ENCODE peak calls at places on chromosomes 6 and 20, in four cellular contexts. C is tibial nerve, P is testis, K is ascending aorta. R is an unnamed sample. For H3K36me3 and H3K27me3, the result is how much of the 10 kb centered on the place peaks cover.

GRCh38 chr6:127939442-127940066 is 38.7 kb upstream of the THEMIS start:
- DNase-seq in C (no peak), P (no peak), K (no peak), R (no peak)

GRCh38 chr6:4788953-4789584 is 12.9 kb downstream of the CDYL start:
- DNase-seq in C (no peak), P (no peak), K (no peak), R (peak)

GRCh38 chr6:36033935-36034334 is 6.3 kb downstream of the MAPK14 start:
- DNase-seq in C (no peak), P (no peak), K (no peak), R (no peak)

GRCh38 chr6:65398851-65399250 is 308.2 kb downstream of the EYS start:
- DNase-seq in C (no peak), P (no peak), K (no peak), R (no peak)

GRCh38 chr20:49976542-49976941 is 6.2 kb upstream of the SNAI1 start:
- DNase-seq in C (no peak), P (no peak), K (no peak), R (no peak)

GRCh38 chr6:134299236-134299635 is 18.7 kb downstream of the SGK1 start:
- DNase-seq in C (no peak), P (peak), K (no peak), R (no peak)

GRCh38 chr6:11263185-11263817 is 30.8 kb upstream of the NEDD9 start:
- DNase-seq in C (peak), P (peak), K (peak), R (no peak)

GRCh38 chr20:44959082-44959895 is 908 bp downstream of the TOMM34 start:
- DNase-seq in C (no peak), P (peak), K (peak), R (peak)

GRCh38 chr6:142879527-142879926 is 65.4 kb downstream of the HIVEP2 start:
- DNase-seq in C (no peak), P (no peak), K (no peak), R (no peak)

GRCh38 chr6:41872102-41872602 is 23.0 kb downstream of the USP49 start:
- DNase-seq in C (no peak), P (no peak), K (no peak), R (no peak)

GRCh38 chr6:141552463-141552862 is 580.3 kb upstream of the GJE1 start:
- DNase-seq in C (no peak), P (no peak), K (no peak), R (no peak)

GRCh38 chr6:132218063-132218696 is 183.1 kb downstream of the MOXD1 start:
- DNase-seq in C (no peak), P (no peak), K (no peak), R (no peak)

GRCh38 chr6:165973473-165973872 is 194.2 kb downstream of the TBXT start:
- DNase-seq in C (no peak), P (no peak), K (no peak), R (no peak)

GRCh38 chr6:156956286-156956685 is 179.1 kb downstream of the ARID1B start:
- DNase-seq in C (no peak), P (no peak), K (no peak), R (no peak)

GRCh38 chr6:89281779-89282246 is 33.3 kb downstream of the GABRR2 start:
- DNase-seq in C (no peak), P (peak), K (no peak), R (peak)

GRCh38 chr6:30154709-30155521 is 6.1 kb downstream of the TRIM10 start:
- DNase-seq in C (no peak), P (no peak), K (no peak), R (no peak)

GRCh38 chr6:75246386-75246785 is 2.8 kb upstream of the COX7A2 start:
- DNase-seq in C (no peak), P (no peak), K (no peak), R (no peak)

GRCh38 chr6:127118505-127119360 is at the start of gene RSPO3:
- DNase-seq in C (no peak), P (peak), K (no peak), R (no peak)

GRCh38 chr6:35092362-35093117 is 48.6 kb downstream of the TCP11 start:
- DNase-seq in C (no peak), P (no peak), K (peak), R (peak)

GRCh38 chr6:3620389-3620788 is 131.1 kb downstream of the PXDC1 start:
- DNase-seq in C (no peak), P (no peak), K (no peak), R (no peak)

GRCh38 chr6:43492673-43493072 is 15.3 kb downstream of the TJAP1 start:
- DNase-seq in C (no peak), P (no peak), K (no peak), R (peak)

GRCh38 chr6:156449128-156449527 is 328.1 kb upstream of the ARID1B start:
- DNase-seq in C (no peak), P (no peak), K (no peak), R (no peak)

GRCh38 chr6:40244684-40245083 is 310.4 kb upstream of the MOCS1 start:
- DNase-seq in C (no peak), P (no peak), K (no peak), R (no peak)

GRCh38 chr6:100388868-100389519 is 75.7 kb downstream of the SIM1 start:
- DNase-seq in C (no peak), P (no peak), K (no peak), R (no peak)

GRCh38 chr6:72552938-72553337 is 68.9 kb upstream of the KCNQ5 start:
- DNase-seq in C (no peak), P (no peak), K (no peak), R (no peak)

GRCh38 chr6:41536884-41537347 is 9.3 kb upstream of the FOXP4 start:
- DNase-seq in C (no peak), P (no peak), K (no peak), R (no peak)

GRCh38 chr20:12916699-12917098 is 92.1 kb upstream of the SPTLC3 start:
- DNase-seq in C (no peak), P (no peak), K (no peak), R (no peak)

GRCh38 chr6:68087399-68088133 is 547.5 kb upstream of the ADGRB3 start:
- DNase-seq in C (no peak), P (no peak), K (no peak), R (no peak)

GRCh38 chr6:5087389-5087788 is 2.2 kb downstream of the PPP1R3G start:
- DNase-seq in C (no peak), P (peak), K (no peak), R (peak)

GRCh38 chr6:113539202-113539601 is 317.9 kb upstream of the MARCKS start:
- DNase-seq in C (no peak), P (no peak), K (no peak), R (no peak)

GRCh38 chr6:45881705-45882435 is 133.8 kb downstream of the CLIC5 start:
- DNase-seq in C (no peak), P (no peak), K (no peak), R (no peak)

GRCh38 chr6:110140650-110141049 is 38.8 kb downstream of the WASF1 start:
- DNase-seq in C (no peak), P (no peak), K (no peak), R (no peak)

GRCh38 chr6:116764961-116765841 is at the start of gene FAM162B:
- DNase-seq in C (peak), P (peak), K (no peak), R (peak)

GRCh38 chr6:143872211-143872610 is 7.9 kb downstream of the ZC2HC1B start:
- DNase-seq in C (no peak), P (no peak), K (no peak), R (no peak)

GRCh38 chr20:54199283-54199682 is 8.6 kb upstream of the PFDN4 start:
- DNase-seq in C (no peak), P (no peak), K (no peak), R (no peak)

GRCh38 chr6:12490904-12491571 is 200.9 kb downstream of the EDN1 start:
- DNase-seq in C (no peak), P (no peak), K (peak), R (no peak)

GRCh38 chr6:36769676-36770499 is 69.4 kb downstream of the CPNE5 start:
- DNase-seq in C (no peak), P (no peak), K (no peak), R (no peak)

GRCh38 chr20:41563087-41563486 is 55.1 kb downstream of the CHD6 start:
- DNase-seq in C (no peak), P (no peak), K (no peak), R (no peak)

GRCh38 chr20:57114290-57115005 is 152.0 kb downstream of the BMP7 start:
- DNase-seq in C (no peak), P (no peak), K (no peak), R (peak)

DNA sequence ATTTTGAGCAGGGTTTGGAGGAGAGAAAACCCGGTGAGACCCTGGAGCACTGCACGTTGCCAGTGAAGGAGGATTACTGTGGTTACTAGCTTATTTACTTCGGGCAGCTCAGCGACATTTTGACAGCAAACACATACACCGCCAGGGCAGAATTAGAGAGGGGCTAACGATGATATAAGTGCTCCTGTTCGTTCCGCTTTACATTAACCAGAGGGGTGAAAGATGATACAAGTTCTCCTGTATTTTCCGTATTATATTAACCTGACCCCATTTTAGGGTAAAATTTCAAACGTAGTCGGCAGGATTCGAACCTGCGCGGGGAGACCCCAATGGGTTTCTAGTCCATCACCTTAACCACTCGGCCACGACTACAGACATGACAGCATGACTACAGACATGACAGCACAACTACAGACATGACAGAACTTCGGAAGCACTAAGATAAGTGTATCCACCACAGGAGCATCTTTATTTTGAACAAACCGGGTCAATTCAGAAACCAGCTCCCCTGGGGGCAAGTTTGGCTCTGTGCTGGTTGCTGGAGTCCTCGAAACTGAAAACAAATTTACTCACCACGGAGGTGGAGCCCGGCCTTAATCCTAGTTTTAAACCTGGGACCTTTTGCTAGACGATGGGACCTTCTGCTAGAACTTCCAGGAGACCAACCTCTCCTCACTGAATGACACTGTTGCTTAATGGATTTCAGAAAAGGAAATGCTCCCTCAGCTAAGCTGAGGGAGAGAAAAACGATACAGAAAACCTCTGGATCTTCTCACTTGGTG is 80.4 kb upstream of the ZNF184 start:
- DNase-seq in C (no peak), P (no peak), K (no peak), R (peak)
- H3K4me3 ChIP-seq in C (no peak), P (no peak), K (no peak), R (peak)

GRCh38 chr20:24980321-24981053 is 12.1 kb downstream of the APMAP start:
- DNase-seq in C (no peak), P (no peak), K (peak), R (no peak)
- H3K36me3 ChIP-seq in C (half or more), P (under half), K (half or more), R (under half)

GRCh38 chr6:108120311-108120710 is 45.5 kb upstream of the NR2E1 start:
- DNase-seq in C (no peak), P (no peak), K (no peak), R (no peak)

GRCh38 chr6:108118791-108119211 is 44.3 kb upstream of the OSTM1 start:
- DNase-seq in C (no peak), P (no peak), K (no peak), R (peak)

GRCh38 chr6:108118359-108118724 is 43.8 kb upstream of the OSTM1 start:
- DNase-seq in C (no peak), P (no peak), K (no peak), R (peak)

GRCh38 chr6:108117427-108118358 is 43.2 kb upstream of the OSTM1 start:
- DNase-seq in C (no peak), P (no peak), K (no peak), R (peak)

GRCh38 chr6:108119212-108120141 is 44.9 kb upstream of the OSTM1 start:
- DNase-seq in C (no peak), P (no peak), K (no peak), R (peak)
- H3K27me3 ChIP-seq in C (half or more), P (under half), K (under half), R (half or more)

DNA sequence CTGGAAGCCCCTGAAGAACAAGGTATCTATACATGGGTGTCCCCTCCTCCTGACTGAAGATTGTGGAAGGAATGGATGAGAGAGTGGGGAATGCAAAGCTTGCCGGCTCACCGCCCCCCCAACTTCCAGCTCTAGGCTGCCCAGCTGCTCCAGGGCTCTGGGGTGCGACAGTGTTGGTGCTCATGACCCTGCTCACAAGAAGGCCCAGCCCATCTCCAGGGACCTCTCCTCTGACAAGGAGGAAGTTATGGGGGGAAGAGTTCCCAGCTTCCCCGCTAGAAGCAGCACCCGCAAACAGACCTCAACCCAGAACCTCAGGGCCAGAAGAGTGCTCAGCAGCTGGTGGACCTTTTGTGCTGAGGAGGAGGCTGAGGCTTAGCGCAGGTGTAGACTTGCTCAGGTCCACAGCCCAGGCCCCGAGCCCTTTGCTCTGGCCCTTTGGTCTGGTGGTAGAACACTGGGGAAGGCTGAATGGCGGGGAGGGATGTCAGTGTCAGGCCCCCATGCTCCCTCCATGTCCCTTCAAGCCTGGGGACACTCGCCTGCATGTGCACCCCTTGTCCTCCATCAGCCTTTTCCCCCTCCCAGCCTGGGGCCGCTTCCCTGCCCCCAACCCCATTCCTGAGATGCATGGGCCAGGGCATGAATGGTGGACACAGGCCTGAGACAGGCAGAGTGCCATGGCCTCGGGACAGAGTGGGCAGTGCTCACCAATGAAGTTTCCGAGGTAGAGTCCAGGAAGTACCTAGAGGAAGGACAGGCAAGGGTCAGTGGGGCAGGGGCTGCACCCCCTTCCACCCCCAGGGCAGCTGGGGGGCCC is 1.3 kb downstream of the DUSP15 start:
- DNase-seq in C (no peak), P (no peak), K (peak), R (peak)
- H3K4me3 ChIP-seq in C (peak), P (no peak), K (peak), R (no peak)

DNA sequence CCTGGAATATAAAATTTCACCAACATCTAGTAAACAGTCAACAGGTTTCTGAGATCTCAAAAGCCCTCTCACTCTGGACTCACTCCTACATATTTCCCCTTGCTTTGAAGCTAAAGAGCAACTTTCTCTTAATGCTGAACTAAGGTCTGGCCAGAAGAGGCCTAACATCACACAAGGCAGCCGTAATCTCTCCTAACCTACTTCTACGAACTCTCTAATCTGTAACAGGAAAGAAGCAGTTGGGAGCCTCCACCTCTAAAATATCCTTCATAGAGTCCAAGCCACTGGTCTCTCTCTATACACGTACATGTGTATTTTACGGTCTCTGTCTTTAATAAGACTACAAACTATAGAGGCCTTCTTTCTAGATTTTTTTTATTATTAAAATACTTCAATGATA is 72.0 kb downstream of the REV3L start:
- DNase-seq in C (no peak), P (no peak), K (no peak), R (no peak)
- H3K36me3 ChIP-seq in C (under half), P (under half), K (under half), R (under half)

DNA sequence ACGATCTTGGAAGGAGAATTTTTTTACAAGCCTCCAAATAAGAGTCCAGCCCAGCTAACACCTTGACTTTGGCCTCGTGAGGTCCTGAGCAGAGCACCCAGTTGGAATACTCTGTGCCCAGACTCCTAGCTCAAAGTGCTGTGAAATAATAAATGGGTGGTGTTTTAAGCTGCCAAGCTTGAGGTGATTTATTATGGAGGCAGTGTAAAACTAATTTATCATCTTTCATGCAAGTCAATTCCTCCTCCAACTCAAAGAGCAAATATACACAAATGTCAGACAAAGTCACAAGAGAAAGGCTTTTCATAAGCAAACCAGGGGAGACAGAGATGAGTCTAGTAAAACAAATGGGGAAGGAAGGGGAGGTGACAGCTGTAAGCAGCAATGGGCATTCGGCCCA is 12.7 kb downstream of the ABT1 start:
- DNase-seq in C (no peak), P (no peak), K (no peak), R (no peak)
- H3K27me3 ChIP-seq in C (under half), P (under half), K (under half), R (under half)

R was measured in H7.